ENCODE peak calls at places on chromosomes 11 and 22, in nine cellular contexts. One of them, this sample, is unnamed.

GRCh38 chr11:119478711-119479285 is 55.8 kb upstream of the THY1 start:
- DNase-seq in cardiac fibroblast: no peak
- DNase-seq in lower lobe of right lung: no peak
- DNase-seq in RWPE1: no peak
- DNase-seq in MCF 10A: no peak
- DNase-seq in HFF-Myc: no peak
- DNase-seq in endothelial cell: no peak
- DNase-seq in Calu3: no peak
- DNase-seq in colonic mucosa: no peak
- DNase-seq in this sample: no peak

GRCh38 chr11:69962152-69962551 is 116.0 kb upstream of the ANO1 start:
- DNase-seq in cardiac fibroblast: peak
- DNase-seq in lower lobe of right lung: no peak
- DNase-seq in colonic mucosa: peak
- DNase-seq in endothelial cell: no peak
- DNase-seq in MCF 10A: peak
- DNase-seq in RWPE1: peak
- DNase-seq in HFF-Myc: no peak
- DNase-seq in Calu3: peak
- DNase-seq in this sample: no peak

GRCh38 chr22:48112687-48113521 is 1350.5 kb downstream of the TBC1D22A start:
- DNase-seq in MCF 10A: no peak
- DNase-seq in Calu3: no peak
- DNase-seq in lower lobe of right lung: no peak
- DNase-seq in colonic mucosa: no peak
- DNase-seq in HFF-Myc: no peak
- DNase-seq in cardiac fibroblast: no peak
- DNase-seq in endothelial cell: no peak
- DNase-seq in RWPE1: no peak
- DNase-seq in this sample: no peak

GRCh38 chr11:111570796-111571195 is 30.3 kb downstream of the LAYN start:
- DNase-seq in Calu3: no peak
- DNase-seq in endothelial cell: no peak
- DNase-seq in cardiac fibroblast: no peak
- DNase-seq in colonic mucosa: no peak
- DNase-seq in HFF-Myc: no peak
- DNase-seq in lower lobe of right lung: no peak
- DNase-seq in MCF 10A: no peak
- DNase-seq in RWPE1: no peak
- DNase-seq in this sample: no peak

GRCh38 chr11:10828407-10828806 is 19.7 kb upstream of the EIF4G2 start:
- DNase-seq in RWPE1: no peak
- DNase-seq in cardiac fibroblast: no peak
- DNase-seq in Calu3: no peak
- DNase-seq in MCF 10A: no peak
- DNase-seq in endothelial cell: no peak
- DNase-seq in colonic mucosa: no peak
- DNase-seq in HFF-Myc: no peak
- DNase-seq in lower lobe of right lung: no peak
- DNase-seq in this sample: no peak

GRCh38 chr11:66347425-66348276 is at the start of gene B4GAT1:
- DNase-seq in colonic mucosa: peak
- DNase-seq in cardiac fibroblast: peak
- DNase-seq in endothelial cell: peak
- DNase-seq in RWPE1: peak
- DNase-seq in Calu3: peak
- DNase-seq in HFF-Myc: peak
- DNase-seq in lower lobe of right lung: peak
- DNase-seq in MCF 10A: peak
- DNase-seq in this sample: peak

GRCh38 chr11:61682093-61682732 is 2.0 kb downstream of the DAGLA start:
- DNase-seq in HFF-Myc: no peak
- DNase-seq in cardiac fibroblast: peak
- DNase-seq in colonic mucosa: peak
- DNase-seq in endothelial cell: no peak
- DNase-seq in lower lobe of right lung: no peak
- DNase-seq in Calu3: peak
- DNase-seq in RWPE1: no peak
- DNase-seq in MCF 10A: no peak
- DNase-seq in this sample: no peak

GRCh38 chr22:46969491-46969890 is 207.0 kb downstream of the TBC1D22A start:
- DNase-seq in cardiac fibroblast: no peak
- DNase-seq in lower lobe of right lung: no peak
- DNase-seq in Calu3: no peak
- DNase-seq in colonic mucosa: no peak
- DNase-seq in MCF 10A: no peak
- DNase-seq in endothelial cell: no peak
- DNase-seq in RWPE1: no peak
- DNase-seq in HFF-Myc: no peak
- DNase-seq in this sample: no peak

GRCh38 chr22:50016308-50016987 is 3.9 kb upstream of the IL17REL start:
- DNase-seq in endothelial cell: peak
- DNase-seq in MCF 10A: no peak
- DNase-seq in HFF-Myc: no peak
- DNase-seq in cardiac fibroblast: no peak
- DNase-seq in Calu3: no peak
- DNase-seq in colonic mucosa: no peak
- DNase-seq in RWPE1: no peak
- DNase-seq in lower lobe of right lung: peak
- DNase-seq in this sample: no peak

GRCh38 chr11:119540370-119541125 is 117.6 kb upstream of the THY1 start:
- DNase-seq in HFF-Myc: no peak
- DNase-seq in Calu3: no peak
- DNase-seq in colonic mucosa: no peak
- DNase-seq in cardiac fibroblast: no peak
- DNase-seq in MCF 10A: no peak
- DNase-seq in RWPE1: no peak
- DNase-seq in endothelial cell: no peak
- DNase-seq in lower lobe of right lung: no peak
- DNase-seq in this sample: no peak

GRCh38 chr22:25736378-25737011 is 5.5 kb upstream of the MYO18B start:
- DNase-seq in colonic mucosa: no peak
- DNase-seq in MCF 10A: no peak
- DNase-seq in endothelial cell: no peak
- DNase-seq in Calu3: no peak
- DNase-seq in RWPE1: no peak
- DNase-seq in HFF-Myc: no peak
- DNase-seq in cardiac fibroblast: no peak
- DNase-seq in lower lobe of right lung: no peak
- DNase-seq in this sample: no peak

GRCh38 chr11:70641366-70641765 is 243.0 kb downstream of the CTTN start:
- DNase-seq in RWPE1: no peak
- DNase-seq in MCF 10A: no peak
- DNase-seq in endothelial cell: no peak
- DNase-seq in Calu3: no peak
- DNase-seq in HFF-Myc: no peak
- DNase-seq in colonic mucosa: no peak
- DNase-seq in cardiac fibroblast: no peak
- DNase-seq in lower lobe of right lung: no peak
- DNase-seq in this sample: no peak

GRCh38 chr11:70877151-70877550 is 375.2 kb downstream of the SHANK2 start:
- DNase-seq in Calu3: no peak
- DNase-seq in MCF 10A: no peak
- DNase-seq in lower lobe of right lung: no peak
- DNase-seq in cardiac fibroblast: no peak
- DNase-seq in HFF-Myc: no peak
- DNase-seq in RWPE1: no peak
- DNase-seq in colonic mucosa: no peak
- DNase-seq in endothelial cell: no peak
- DNase-seq in this sample: no peak

GRCh38 chr11:62789576-62789975 is 2.2 kb downstream of the TMEM223 start:
- DNase-seq in RWPE1: no peak
- DNase-seq in lower lobe of right lung: no peak
- DNase-seq in endothelial cell: no peak
- DNase-seq in cardiac fibroblast: no peak
- DNase-seq in colonic mucosa: no peak
- DNase-seq in MCF 10A: no peak
- DNase-seq in Calu3: no peak
- DNase-seq in HFF-Myc: no peak
- DNase-seq in this sample: no peak

GRCh38 chr22:46036558-46037408 is 59.8 kb upstream of the WNT7B start:
- DNase-seq in endothelial cell: no peak
- DNase-seq in lower lobe of right lung: no peak
- DNase-seq in MCF 10A: peak
- DNase-seq in Calu3: peak
- DNase-seq in cardiac fibroblast: peak
- DNase-seq in HFF-Myc: no peak
- DNase-seq in colonic mucosa: peak
- DNase-seq in RWPE1: no peak
- DNase-seq in this sample: no peak

GRCh38 chr22:37953437-37954179 is at the start of the genes C22orf23 and POLR2F:
- DNase-seq in RWPE1: peak
- DNase-seq in Calu3: peak
- DNase-seq in HFF-Myc: peak
- DNase-seq in MCF 10A: peak
- DNase-seq in colonic mucosa: peak
- DNase-seq in endothelial cell: peak
- DNase-seq in lower lobe of right lung: peak
- DNase-seq in cardiac fibroblast: peak
- DNase-seq in this sample: peak

GRCh38 chr22:37953062-37953436 is 352 bp downstream of the C22orf23 start:
- DNase-seq in Calu3: peak
- DNase-seq in colonic mucosa: no peak
- DNase-seq in HFF-Myc: no peak
- DNase-seq in MCF 10A: no peak
- DNase-seq in cardiac fibroblast: no peak
- DNase-seq in RWPE1: peak
- DNase-seq in lower lobe of right lung: no peak
- DNase-seq in endothelial cell: no peak
- DNase-seq in this sample: no peak

GRCh38 chr22:37959231-37959825 is 5.8 kb downstream of the POLR2F start:
- DNase-seq in HFF-Myc: no peak
- DNase-seq in cardiac fibroblast: no peak
- DNase-seq in endothelial cell: no peak
- DNase-seq in MCF 10A: no peak
- DNase-seq in Calu3: no peak
- DNase-seq in colonic mucosa: no peak
- DNase-seq in RWPE1: no peak
- DNase-seq in lower lobe of right lung: no peak
- DNase-seq in this sample: no peak

GRCh38 chr22:37961062-37961461 is 7.6 kb downstream of the POLR2F start:
- DNase-seq in MCF 10A: no peak
- DNase-seq in lower lobe of right lung: no peak
- DNase-seq in RWPE1: no peak
- DNase-seq in colonic mucosa: no peak
- DNase-seq in cardiac fibroblast: no peak
- DNase-seq in endothelial cell: no peak
- DNase-seq in Calu3: no peak
- DNase-seq in HFF-Myc: no peak
- DNase-seq in this sample: no peak

DNA sequence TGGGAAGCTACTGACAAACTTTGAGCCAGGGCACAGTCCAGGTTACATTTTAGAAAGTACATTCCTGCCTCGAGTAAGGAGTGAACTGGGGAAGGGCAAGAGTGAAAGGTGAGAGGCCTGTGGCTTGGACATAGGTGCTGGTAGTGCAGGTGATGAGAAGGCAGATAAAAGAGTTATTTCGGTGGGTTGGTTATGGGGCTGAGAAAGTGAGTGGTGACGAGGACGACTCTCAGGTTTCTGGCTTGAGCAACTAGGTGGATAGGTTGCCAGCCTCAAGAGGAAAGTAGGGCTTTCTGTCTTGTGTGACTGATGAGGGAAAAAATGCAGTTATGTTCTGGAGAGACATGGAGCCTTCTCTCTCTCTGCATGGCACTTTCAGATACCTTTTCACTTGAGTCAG is 3.7 kb downstream of the POLR2F start:
- DNase-seq in lower lobe of right lung: no peak
- DNase-seq in colonic mucosa: no peak
- DNase-seq in RWPE1: no peak
- DNase-seq in cardiac fibroblast: no peak
- DNase-seq in HFF-Myc: no peak
- DNase-seq in endothelial cell: no peak
- DNase-seq in MCF 10A: no peak
- DNase-seq in Calu3: no peak
- DNase-seq in this sample: no peak
- TF ChIP-seq CTCF in lower lobe of right lung: no peak
- TF ChIP-seq CTCF in colonic mucosa: no peak
- TF ChIP-seq CTCF in RWPE1: no peak
- TF ChIP-seq CTCF in cardiac fibroblast: no peak
- TF ChIP-seq CTCF in HFF-Myc: no peak
- TF ChIP-seq CTCF in endothelial cell: no peak
- TF ChIP-seq CTCF in MCF 10A: no peak
- TF ChIP-seq CTCF in Calu3: no peak
- TF ChIP-seq CTCF in this sample: no peak

DNA sequence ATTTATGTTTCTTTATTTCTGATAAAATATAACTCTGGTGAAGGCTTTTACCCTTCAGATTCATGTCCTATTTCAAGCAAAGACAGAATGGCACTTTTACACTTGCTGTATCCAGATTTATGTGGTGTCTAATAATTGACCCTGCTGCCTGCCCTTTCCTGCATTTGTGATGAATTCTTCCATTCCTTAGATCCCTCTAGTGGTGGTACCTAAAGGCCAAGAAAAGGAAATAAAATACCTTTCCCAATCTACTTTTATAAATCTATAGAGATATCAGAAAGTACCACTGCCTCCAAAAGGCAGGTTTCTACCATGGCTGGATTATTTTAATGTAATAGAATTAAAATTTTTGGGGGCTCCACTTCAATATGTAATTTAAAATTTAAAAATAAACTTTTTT is 34.2 kb downstream of the CCDC81 start:
- DNase-seq in cardiac fibroblast: peak
- DNase-seq in Calu3: no peak
- DNase-seq in HFF-Myc: no peak
- DNase-seq in endothelial cell: no peak
- DNase-seq in RWPE1: peak
- DNase-seq in lower lobe of right lung: no peak
- DNase-seq in MCF 10A: peak
- DNase-seq in colonic mucosa: no peak
- DNase-seq in this sample: no peak
- TF ChIP-seq CTCF in cardiac fibroblast: peak
- TF ChIP-seq CTCF in Calu3: no peak
- TF ChIP-seq CTCF in HFF-Myc: peak
- TF ChIP-seq CTCF in endothelial cell: peak
- TF ChIP-seq CTCF in RWPE1: peak
- TF ChIP-seq CTCF in lower lobe of right lung: no peak
- TF ChIP-seq CTCF in MCF 10A: peak
- TF ChIP-seq CTCF in colonic mucosa: no peak
- TF ChIP-seq CTCF in this sample: peak

GRCh38 chr11:81673001-81673400 is 1060.7 kb downstream of the FAM181B start:
- DNase-seq in MCF 10A: no peak
- DNase-seq in lower lobe of right lung: no peak
- DNase-seq in RWPE1: no peak
- DNase-seq in HFF-Myc: no peak
- DNase-seq in colonic mucosa: no peak
- DNase-seq in cardiac fibroblast: peak
- DNase-seq in Calu3: no peak
- DNase-seq in endothelial cell: no peak
- DNase-seq in this sample: no peak
- TF ChIP-seq CTCF in MCF 10A: no peak
- TF ChIP-seq CTCF in lower lobe of right lung: no peak
- TF ChIP-seq CTCF in RWPE1: no peak
- TF ChIP-seq CTCF in HFF-Myc: no peak
- TF ChIP-seq CTCF in colonic mucosa: no peak
- TF ChIP-seq CTCF in cardiac fibroblast: no peak
- TF ChIP-seq CTCF in Calu3: no peak
- TF ChIP-seq CTCF in endothelial cell: no peak
- TF ChIP-seq CTCF in this sample: no peak

GRCh38 chr11:64947202-64947814 is 11.6 kb upstream of the GPHA2 start:
- DNase-seq in Calu3: no peak
- DNase-seq in endothelial cell: peak
- DNase-seq in cardiac fibroblast: peak
- DNase-seq in MCF 10A: no peak
- DNase-seq in HFF-Myc: no peak
- DNase-seq in RWPE1: no peak
- DNase-seq in colonic mucosa: no peak
- DNase-seq in lower lobe of right lung: no peak
- DNase-seq in this sample: no peak
- TF ChIP-seq CTCF in Calu3: no peak
- TF ChIP-seq CTCF in endothelial cell: no peak
- TF ChIP-seq CTCF in cardiac fibroblast: peak
- TF ChIP-seq CTCF in MCF 10A: no peak
- TF ChIP-seq CTCF in HFF-Myc: no peak
- TF ChIP-seq CTCF in RWPE1: no peak
- TF ChIP-seq CTCF in colonic mucosa: no peak
- TF ChIP-seq CTCF in lower lobe of right lung: peak
- TF ChIP-seq CTCF in this sample: no peak

This sample was measured in AG09319.